ENCODE peak calls at places on chromosomes 3 and 15, in four cellular contexts. J is cardiac fibroblast, K is BE2C, V is choroid plexus epithelial cell. U is an unnamed sample.

GRCh38 chr3:18369561-18370185 is 55.5 kb downstream of the SATB1 start:
- DNase-seq in V (no peak), K (peak; percentile 14), J (no peak), U (no peak)

GRCh38 chr3:15269091-15269989 is 63.0 kb downstream of the SH3BP5 start:
- DNase-seq in K (peak; percentile 86), V (peak; percentile 98), J (peak; percentile 97), U (peak; percentile 95)

GRCh38 chr15:79067434-79067833 is 23.1 kb downstream of the RASGRF1 start:
- DNase-seq in K (no peak), J (no peak), V (peak; percentile 7), U (no peak)

GRCh38 chr3:66822059-66823009 is 175.8 kb upstream of the KBTBD8 start:
- DNase-seq in J (peak; percentile 76), K (peak; percentile 74), V (peak; percentile 84), U (peak; percentile 63)

GRCh38 chr3:12442654-12443501 is 41.4 kb upstream of the TSEN2 start:
- DNase-seq in V (no peak), K (no peak), J (no peak), U (no peak)

GRCh38 chr3:121894191-121894990 is at the start of gene SLC15A2:
- DNase-seq in V (peak; percentile 24), K (no peak), J (no peak), U (peak; percentile 24)

GRCh38 chr15:66169023-66169422 is 84.5 kb downstream of the MEGF11 start:
- DNase-seq in K (no peak), V (no peak), J (no peak), U (no peak)

GRCh38 chr3:9234191-9234590 is 15.3 kb downstream of the SRGAP3 start:
- DNase-seq in V (no peak), J (no peak), K (no peak), U (no peak)

GRCh38 chr3:29279276-29279675 is 1.6 kb upstream of the RBMS3 start:
- DNase-seq in V (no peak), K (no peak), J (no peak), U (no peak)
- H3K4me3 ChIP-seq in V (no peak overlapping the region), K (no peak overlapping the region), J (peak overlapping the region; percentile 74), U (peak overlapping the region; percentile 93)

GRCh38 chr3:108538083-108538482 is 27.7 kb upstream of the MYH15 start:
- DNase-seq in J (no peak), V (no peak), K (no peak), U (no peak)
- H3K4me3 ChIP-seq in J (no peak overlapping the region), V (no peak overlapping the region), K (no peak overlapping the region), U (no peak overlapping the region)

DNA sequence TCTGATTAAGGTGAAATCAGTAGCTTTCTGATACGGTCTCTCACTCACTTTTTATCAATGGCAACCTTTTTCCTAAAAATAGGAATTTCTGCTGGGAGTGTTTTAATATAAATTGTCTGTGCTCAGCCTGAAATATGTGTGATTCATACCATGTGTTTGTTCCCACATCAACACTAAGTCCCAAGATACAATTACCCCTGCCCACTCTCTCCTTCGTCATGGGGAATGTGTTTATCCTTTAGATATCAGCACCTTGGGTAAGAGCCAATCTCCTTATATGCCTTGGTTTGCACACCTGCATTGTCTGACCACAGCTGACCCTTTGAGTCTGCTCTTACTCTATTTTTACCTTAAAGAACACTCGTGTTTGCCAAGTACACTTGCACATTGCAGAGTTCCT is 356.4 kb downstream of the LPP start:
- DNase-seq in K (no peak), V (peak; percentile 90), J (peak; percentile 70), U (peak; percentile 72)
- H3K4me3 ChIP-seq in K (no peak overlapping the region), V (no peak overlapping the region), J (no peak overlapping the region), U (no peak overlapping the region)

GRCh38 chr15:82648257-82649103 is 1.3 kb upstream of the CPEB1 start:
- DNase-seq in K (no peak), V (no peak), J (peak; percentile 3), U (no peak)
- H3K4me3 ChIP-seq in K (peak overlapping the region; percentile 11), V (peak overlapping the region; percentile 17), J (no peak overlapping the region), U (peak overlapping the region; percentile 58)

GRCh38 chr3:99934984-99935797 is 117.5 kb downstream of the CMSS1 start:
- DNase-seq in V (peak; percentile 58), J (peak; percentile 51), K (no peak), U (peak; percentile 57)

GRCh38 chr3:99938270-99938955 is 120.8 kb downstream of the CMSS1 start:
- DNase-seq in J (peak; percentile 64), V (peak; percentile 75), K (no peak), U (peak; percentile 67)

GRCh38 chr3:99929409-99930139 is 111.9 kb downstream of the CMSS1 start:
- DNase-seq in J (peak; percentile 77), V (peak; percentile 69), K (no peak), U (peak; percentile 75)

GRCh38 chr3:99931059-99931458 is 113.4 kb downstream of the CMSS1 start:
- DNase-seq in K (no peak), V (no peak), J (no peak), U (no peak)

GRCh38 chr3:99933971-99934750 is 116.5 kb downstream of the CMSS1 start:
- DNase-seq in J (no peak), V (no peak), K (no peak), U (no peak)
- H3K4me3 ChIP-seq in J (no peak overlapping the region), V (no peak overlapping the region), K (no peak overlapping the region), U (no peak overlapping the region)

DNA sequence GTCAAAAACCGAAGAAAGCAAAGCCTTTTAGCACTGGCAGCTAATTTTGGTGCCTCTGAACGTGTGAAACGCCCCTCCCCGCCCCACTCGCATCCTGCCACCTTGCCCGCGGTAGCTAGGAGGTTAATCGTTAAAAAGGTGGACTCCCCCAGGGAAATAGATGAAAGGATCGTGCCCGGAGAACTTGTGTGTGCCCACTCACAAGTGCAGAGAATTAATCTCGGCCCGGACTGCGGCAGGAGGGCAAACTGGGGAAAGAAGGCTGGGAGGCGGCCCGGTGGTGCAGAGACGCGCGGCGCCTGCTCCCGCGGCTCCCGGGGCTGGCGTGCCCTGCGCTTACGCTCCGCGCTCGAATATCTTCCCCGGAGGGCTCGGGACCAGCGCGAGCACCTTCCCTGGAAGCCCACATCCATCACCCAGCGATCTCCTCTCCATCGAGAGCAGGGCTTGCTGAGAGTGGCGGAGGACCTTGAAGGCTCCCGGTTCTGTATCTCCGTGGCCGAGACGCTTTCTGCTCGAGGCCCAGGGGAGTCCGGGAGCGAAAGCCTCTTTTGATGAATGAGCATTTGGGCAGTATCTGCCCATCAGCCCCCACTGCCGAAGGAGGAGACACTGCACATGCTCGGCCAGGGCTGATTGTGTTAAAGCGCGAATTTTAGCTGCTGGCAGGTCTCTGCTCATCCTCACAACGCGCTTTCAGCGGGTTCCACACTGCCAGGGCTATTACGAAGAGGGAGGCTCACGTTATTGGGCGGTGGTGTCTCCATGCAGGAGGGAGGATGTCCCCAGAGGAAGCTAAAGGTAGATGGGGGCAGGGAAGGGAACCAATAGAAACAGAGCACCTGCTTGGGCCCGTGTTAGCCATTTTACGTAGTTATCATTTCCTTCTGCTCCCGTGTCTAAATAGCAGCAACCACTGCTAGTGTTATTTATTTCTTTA is 1.3 kb upstream of the SPTSSB start:
- DNase-seq in J (peak; percentile 25), K (peak; percentile 53), V (peak; percentile 15), U (no peak)
- H3K4me3 ChIP-seq in J (peak overlapping the region; percentile 41), K (peak overlapping the region; percentile 83), V (peak overlapping the region; percentile 40), U (peak overlapping the region; percentile 53)

GRCh38 chr3:108473711-108474110 is 36.7 kb downstream of the MYH15 start:
- DNase-seq in K (no peak), V (no peak), J (no peak), U (no peak)

GRCh38 chr3:108468577-108468976 is 41.8 kb downstream of the MYH15 start:
- DNase-seq in K (no peak), V (no peak), J (no peak), U (no peak)

GRCh38 chr3:108472011-108472591 is 38.3 kb downstream of the MYH15 start:
- DNase-seq in K (peak; percentile 76), J (peak; percentile 82), V (peak; percentile 86), U (peak; percentile 89)

GRCh38 chr3:108469126-108469525 is 41.3 kb downstream of the MYH15 start:
- DNase-seq in K (no peak), V (no peak), J (no peak), U (no peak)

DNA sequence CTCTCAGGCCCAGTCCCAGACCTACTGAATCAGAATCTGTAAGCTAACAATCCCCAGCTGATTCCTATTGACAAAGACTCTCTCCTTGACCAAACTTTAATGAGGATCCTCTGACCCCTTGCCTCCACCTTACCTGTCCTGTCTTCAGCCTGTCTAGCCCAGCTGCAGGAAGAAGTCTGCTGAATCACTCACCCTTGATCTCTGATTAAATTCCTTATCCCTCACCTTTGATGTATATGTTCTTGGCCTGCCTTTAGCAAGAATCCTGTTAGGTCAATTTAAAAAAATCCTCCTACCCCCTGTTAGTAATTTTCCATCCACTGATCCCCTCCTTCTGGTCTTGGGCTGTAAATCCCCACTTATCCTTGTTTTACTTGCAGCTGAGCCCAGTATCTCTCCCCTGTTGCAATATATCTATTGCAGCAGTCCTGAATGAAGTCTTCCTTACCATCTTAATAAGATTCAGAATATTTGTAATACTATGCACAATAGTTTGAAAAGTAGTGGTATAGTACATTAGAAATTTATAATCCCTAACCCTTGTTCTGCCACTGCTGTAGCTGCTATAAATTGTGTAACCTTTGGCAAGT is 39.0 kb downstream of the MYH15 start:
- DNase-seq in V (peak; percentile 47), K (no peak), J (peak; percentile 34), U (peak; percentile 46)
- H3K4me3 ChIP-seq in V (no peak overlapping the region), K (no peak overlapping the region), J (no peak overlapping the region), U (no peak overlapping the region)

DNA sequence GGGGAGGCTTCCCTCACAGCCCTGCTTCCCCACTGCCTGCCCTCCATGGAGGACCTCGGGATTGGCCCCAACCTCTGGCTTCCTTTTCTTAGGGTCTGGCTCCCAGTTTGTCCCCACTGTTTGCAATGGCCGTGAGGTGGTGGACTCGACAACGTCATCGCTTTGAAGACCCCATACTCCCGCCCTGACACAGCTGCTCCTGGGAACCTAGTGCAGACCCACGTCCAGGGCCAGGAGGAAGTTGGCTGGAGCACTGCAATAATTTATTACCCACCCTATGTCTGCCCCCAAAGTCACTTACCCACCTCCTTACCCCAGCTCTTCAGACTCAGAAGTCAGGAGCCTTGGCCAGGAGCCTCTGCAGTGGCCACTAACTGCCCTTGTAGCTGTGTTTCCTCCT is 11.1 kb downstream of the GRM2 start:
- DNase-seq in J (no peak), K (no peak), V (no peak), U (no peak)
- H3K4me3 ChIP-seq in J (no peak overlapping the region), K (no peak overlapping the region), V (no peak overlapping the region), U (no peak overlapping the region)

U was measured in fibroblast of the aortic adventitia.